ENCODE peak calls at places on chromosomes 11 and 22, in four cellular contexts. Z is A549, U is K562, G is H1. A is an unnamed sample.

GRCh38 chr11:14336507-14337503 is 22.2 kb downstream of the RRAS2 start:
- DNase-seq in Z (peak; percentile 85), U (peak; percentile 25), G (no peak), A (peak; percentile 85)

GRCh38 chr11:107743161-107743560 is 31.3 kb upstream of the SLN start:
- DNase-seq in Z (no peak), U (no peak), G (no peak), A (no peak)

GRCh38 chr11:18934195-18934808 is 4.9 kb downstream of the MRGPRX1 start:
- DNase-seq in Z (no peak), U (no peak), G (no peak), A (no peak)

GRCh38 chr11:94583885-94584500 is 16.8 kb downstream of the PIWIL4 start:
- DNase-seq in Z (no peak), U (no peak), G (no peak), A (no peak)

GRCh38 chr11:26985941-26986340 is 8.0 kb upstream of the FIBIN start:
- DNase-seq in Z (no peak), U (no peak), G (no peak), A (no peak)

GRCh38 chr22:41562461-41562860 is 1.7 kb downstream of the CSDC2 start:
- DNase-seq in Z (no peak), U (no peak), G (no peak), A (no peak)

GRCh38 chr22:30860176-30861105 is 108.1 kb downstream of the MORC2 start:
- DNase-seq in Z (no peak), U (peak; percentile 4), G (peak; percentile 37), A (no peak)

GRCh38 chr11:75465701-75466531 is 32.9 kb upstream of the KLHL35 start:
- DNase-seq in Z (no peak), U (no peak), G (no peak), A (no peak)

GRCh38 chr11:72642815-72643511 is 31.3 kb downstream of the PDE2A start:
- DNase-seq in Z (peak; percentile 65), U (peak; percentile 83), G (peak; percentile 92), A (no peak)

GRCh38 chr11:30800904-30801303 is 214.8 kb upstream of the MPPED2 start:
- DNase-seq in Z (no peak), U (no peak), G (no peak), A (no peak)

GRCh38 chr11:70545626-70545945 is 147.3 kb downstream of the CTTN start:
- DNase-seq in Z (no peak), U (no peak), G (no peak), A (no peak)

GRCh38 chr11:70542811-70543210 is 144.5 kb downstream of the CTTN start:
- DNase-seq in Z (no peak), U (no peak), G (no peak), A (no peak)

GRCh38 chr11:70544774-70545625 is 146.7 kb downstream of the CTTN start:
- DNase-seq in Z (peak; percentile 21), U (no peak), G (no peak), A (no peak)

GRCh38 chr11:70543611-70544010 is 145.3 kb downstream of the CTTN start:
- DNase-seq in Z (no peak), U (no peak), G (no peak), A (no peak)

GRCh38 chr11:70544067-70544773 is 145.9 kb downstream of the CTTN start:
- DNase-seq in Z (no peak), U (no peak), G (no peak), A (no peak)
- TF ChIP-seq PHF8 in Z (no peak), U (no peak), G (no peak), A (no peak)

GRCh38 chr22:23579280-23579679 is 810 bp downstream of the IGLL1 start:
- DNase-seq in Z (no peak), U (no peak), G (no peak), A (no peak)

GRCh38 chr22:23578306-23578705 is 1.8 kb downstream of the IGLL1 start:
- DNase-seq in Z (no peak), U (no peak), G (no peak), A (no peak)

GRCh38 chr22:23580586-23581251 is 629 bp upstream of the IGLL1 start:
- DNase-seq in Z (no peak), U (no peak), G (no peak), A (no peak)

GRCh38 chr22:23581252-23581634 is 1.2 kb upstream of the IGLL1 start:
- DNase-seq in Z (no peak), U (no peak), G (no peak), A (no peak)

GRCh38 chr22:23579870-23580585 is at the start of gene IGLL1:
- DNase-seq in Z (no peak), U (no peak), G (no peak), A (no peak)
- TF ChIP-seq PHF8 in Z (no peak), U (no peak), G (no peak), A (no peak)

GRCh38 chr11:112661571-112661970 is 299.6 kb upstream of the NCAM1 start:
- DNase-seq in Z (no peak), U (no peak), G (no peak), A (no peak)
- TF ChIP-seq PHF8 in Z (no peak), U (no peak), G (no peak), A (no peak)

GRCh38 chr11:28289444-28289843 is 181.3 kb downstream of the METTL15 start:
- DNase-seq in Z (no peak), U (no peak), G (no peak), A (no peak)
- TF ChIP-seq PHF8 in Z (no peak), U (no peak), G (no peak), A (no peak)

GRCh38 chr11:128595221-128595620 is 7.9 kb upstream of the ETS1 start:
- DNase-seq in Z (no peak), U (no peak), G (no peak), A (no peak)
- TF ChIP-seq PHF8 in Z (no peak), U (no peak), G (no peak), A (no peak)

DNA sequence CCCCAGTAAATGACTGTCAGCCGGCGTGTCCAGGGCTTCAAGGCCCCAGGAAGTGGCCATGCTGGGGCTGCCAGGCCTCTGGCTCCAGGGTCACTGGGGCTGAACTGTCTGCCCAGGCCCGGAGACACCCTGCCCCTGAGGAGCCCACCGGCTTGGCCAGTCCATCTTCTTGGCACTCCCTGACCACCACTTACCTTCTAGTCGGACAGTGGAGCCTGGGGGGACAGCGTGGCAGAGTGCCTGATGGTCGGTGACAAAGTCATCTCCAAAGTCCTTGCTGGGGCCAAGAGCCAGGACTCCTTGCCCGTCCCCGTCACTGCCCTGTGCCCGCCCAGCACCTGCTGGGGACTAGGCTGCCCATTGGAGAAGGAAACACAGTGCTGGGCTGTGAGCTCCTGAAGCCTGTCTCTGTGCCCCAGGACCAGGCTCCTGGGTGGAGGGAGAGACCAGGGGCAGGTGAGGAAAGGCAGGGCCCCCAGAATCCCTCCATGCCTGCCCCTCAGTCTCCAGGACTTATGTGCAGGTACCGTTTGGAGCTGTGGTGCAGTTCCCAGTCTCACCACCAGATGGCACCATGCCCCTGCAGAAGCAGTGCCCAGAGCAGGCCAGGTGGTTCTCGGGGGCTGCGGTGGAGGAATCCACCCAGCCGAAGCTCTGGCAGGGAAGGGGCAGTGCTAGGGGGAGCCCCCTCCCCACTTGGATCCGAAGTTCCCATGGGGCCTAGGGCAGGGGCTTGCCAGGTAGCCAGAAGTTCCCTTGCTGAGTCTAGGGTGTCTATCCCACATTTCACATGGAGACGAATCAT is 6.0 kb upstream of the CCDC188 start:
- DNase-seq in Z (peak; percentile 62), U (peak; percentile 100), G (peak; percentile 98), A (peak; percentile 42)
- TF ChIP-seq PHF8 in Z (no peak), U (no peak), G (no peak), A (no peak)

GRCh38 chr11:115578275-115578674 is 74.1 kb upstream of the CADM1 start:
- DNase-seq in Z (no peak), U (no peak), G (no peak), A (no peak)

GRCh38 chr11:115580416-115580815 is 76.2 kb upstream of the CADM1 start:
- DNase-seq in Z (no peak), U (no peak), G (no peak), A (no peak)

GRCh38 chr11:115580927-115581680 is 76.9 kb upstream of the CADM1 start:
- DNase-seq in Z (no peak), U (no peak), G (no peak), A (no peak)

GRCh38 chr11:115577701-115578100 is 73.5 kb upstream of the CADM1 start:
- DNase-seq in Z (no peak), U (no peak), G (no peak), A (no peak)

DNA sequence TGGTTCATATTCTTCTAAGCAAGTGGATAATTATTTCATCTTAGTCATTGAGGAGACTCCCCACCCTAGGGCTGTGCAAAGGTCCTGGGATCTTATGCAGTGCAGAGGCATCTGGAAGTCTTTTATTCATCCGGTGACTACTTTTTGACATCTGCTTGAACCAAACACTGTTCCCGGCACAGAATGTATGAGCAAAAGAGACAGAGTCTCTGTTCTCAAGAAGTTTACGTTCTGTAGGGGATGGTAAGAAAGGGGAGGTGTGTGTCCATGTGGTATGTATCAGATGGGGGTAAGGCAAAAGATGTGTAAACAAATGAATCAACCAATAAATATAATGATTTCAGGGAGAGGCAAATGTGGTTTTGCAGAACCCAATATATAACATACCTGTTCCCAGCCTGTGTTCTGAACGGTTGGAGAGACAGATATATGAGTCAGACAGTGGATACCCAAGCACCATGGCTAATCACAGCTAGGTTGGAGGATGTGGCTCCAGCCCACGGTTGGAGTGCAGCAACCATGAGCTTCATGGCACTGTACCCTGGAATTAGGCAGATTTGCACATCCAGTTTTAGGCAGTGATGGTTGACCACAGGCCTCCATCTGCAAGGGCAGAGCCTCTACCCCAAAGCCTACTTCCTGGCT is 75.1 kb upstream of the CADM1 start:
- DNase-seq in Z (no peak), U (no peak), G (no peak), A (no peak)
- TF ChIP-seq PHF8 in Z (no peak), U (no peak), G (no peak), A (no peak)

GRCh38 chr11:29171350-29171950 is 845.4 kb downstream of the KCNA4 start:
- DNase-seq in Z (no peak), U (no peak), G (no peak), A (no peak)

GRCh38 chr11:29173660-29174062 is 843.2 kb downstream of the KCNA4 start:
- DNase-seq in Z (peak; percentile 78), U (no peak), G (no peak), A (peak; percentile 2)
- TF ChIP-seq PHF8 in Z (no peak), U (no peak), G (no peak), A (no peak)

GRCh38 chr11:62148271-62148980 is 24.6 kb downstream of the INCENP start:
- DNase-seq in Z (no peak), U (no peak), G (no peak), A (no peak)
- TF ChIP-seq PHF8 in Z (no peak), U (no peak), G (no peak), A (no peak)

A was measured in HepG2.